ENCODE peak calls at places on chromosomes 12 and 14, in six cellular contexts. One of them, this sample, is unnamed.

GRCh38 chr14:49579841-49580240 is 6.3 kb downstream of the RPS29 start:
- DNase-seq in suprapubic skin: no peak
- DNase-seq in CD8-positive, alpha-beta T cell: no peak
- DNase-seq in tibial artery: no peak
- DNase-seq in heart left ventricle: no peak
- DNase-seq in WERI-Rb-1: no peak
- DNase-seq in this sample: no peak

GRCh38 chr14:69268763-69269162 is 8.8 kb downstream of the GALNT16 start:
- DNase-seq in suprapubic skin: no peak
- DNase-seq in CD8-positive, alpha-beta T cell: no peak
- DNase-seq in tibial artery: peak; percentile 63
- DNase-seq in heart left ventricle: no peak
- DNase-seq in WERI-Rb-1: no peak
- DNase-seq in this sample: peak; percentile 61

GRCh38 chr12:122641976-122642375 is 61.2 kb downstream of the HCAR2 start:
- DNase-seq in suprapubic skin: no peak
- DNase-seq in CD8-positive, alpha-beta T cell: no peak
- DNase-seq in tibial artery: no peak
- DNase-seq in heart left ventricle: no peak
- DNase-seq in WERI-Rb-1: no peak
- DNase-seq in this sample: peak; percentile 58

GRCh38 chr14:70013269-70013873 is 134.2 kb downstream of the SMOC1 start:
- DNase-seq in suprapubic skin: no peak
- DNase-seq in CD8-positive, alpha-beta T cell: no peak
- DNase-seq in tibial artery: no peak
- DNase-seq in heart left ventricle: no peak
- DNase-seq in WERI-Rb-1: peak; percentile 62
- DNase-seq in this sample: peak; percentile 30

GRCh38 chr14:71491925-71492324 is 440.3 kb upstream of the RGS6 start:
- DNase-seq in suprapubic skin: no peak
- DNase-seq in CD8-positive, alpha-beta T cell: no peak
- DNase-seq in tibial artery: no peak
- DNase-seq in heart left ventricle: no peak
- DNase-seq in WERI-Rb-1: no peak
- DNase-seq in this sample: peak; percentile 41

GRCh38 chr12:68612245-68612644 is 1.5 kb downstream of the RAP1B start:
- DNase-seq in suprapubic skin: no peak
- DNase-seq in CD8-positive, alpha-beta T cell: no peak
- DNase-seq in tibial artery: no peak
- DNase-seq in heart left ventricle: no peak
- DNase-seq in WERI-Rb-1: no peak
- DNase-seq in this sample: peak; percentile 59

GRCh38 chr14:97120204-97121120 is 323.3 kb downstream of the VRK1 start:
- DNase-seq in suprapubic skin: no peak
- DNase-seq in CD8-positive, alpha-beta T cell: no peak
- DNase-seq in tibial artery: no peak
- DNase-seq in heart left ventricle: no peak
- DNase-seq in WERI-Rb-1: no peak
- DNase-seq in this sample: no peak

GRCh38 chr14:31070431-31070830 is 44.3 kb upstream of the STRN3 start:
- DNase-seq in suprapubic skin: no peak
- DNase-seq in CD8-positive, alpha-beta T cell: no peak
- DNase-seq in tibial artery: no peak
- DNase-seq in heart left ventricle: no peak
- DNase-seq in WERI-Rb-1: no peak
- DNase-seq in this sample: peak; percentile 93

GRCh38 chr12:131896811-131897270 is 2.4 kb downstream of the ULK1 start:
- DNase-seq in suprapubic skin: peak; percentile 90
- DNase-seq in CD8-positive, alpha-beta T cell: no peak
- DNase-seq in tibial artery: no peak
- DNase-seq in heart left ventricle: no peak
- DNase-seq in WERI-Rb-1: no peak
- DNase-seq in this sample: no peak

GRCh38 chr14:95547272-95547625 is 12.4 kb downstream of the GLRX5 start:
- DNase-seq in suprapubic skin: no peak
- DNase-seq in CD8-positive, alpha-beta T cell: no peak
- DNase-seq in tibial artery: no peak
- DNase-seq in heart left ventricle: no peak
- DNase-seq in WERI-Rb-1: peak; percentile 30
- DNase-seq in this sample: no peak

GRCh38 chr14:93219103-93219726 is 12.2 kb downstream of the UBR7 start:
- DNase-seq in suprapubic skin: no peak
- DNase-seq in CD8-positive, alpha-beta T cell: no peak
- DNase-seq in tibial artery: no peak
- DNase-seq in heart left ventricle: no peak
- DNase-seq in WERI-Rb-1: peak; percentile 68
- DNase-seq in this sample: peak; percentile 65

GRCh38 chr12:46370792-46371717 is 1.5 kb downstream of the SLC38A2 start:
- DNase-seq in suprapubic skin: peak; percentile 94
- DNase-seq in CD8-positive, alpha-beta T cell: peak; percentile 69
- DNase-seq in tibial artery: peak; percentile 94
- DNase-seq in heart left ventricle: peak; percentile 93
- DNase-seq in WERI-Rb-1: peak; percentile 84
- DNase-seq in this sample: peak; percentile 79

GRCh38 chr12:41521872-41522379 is 333.8 kb downstream of the PDZRN4 start:
- DNase-seq in suprapubic skin: no peak
- DNase-seq in CD8-positive, alpha-beta T cell: no peak
- DNase-seq in tibial artery: no peak
- DNase-seq in heart left ventricle: no peak
- DNase-seq in WERI-Rb-1: no peak
- DNase-seq in this sample: peak; percentile 87

GRCh38 chr14:94021001-94021400 is 5.1 kb upstream of the OTUB2 start:
- DNase-seq in suprapubic skin: no peak
- DNase-seq in CD8-positive, alpha-beta T cell: no peak
- DNase-seq in tibial artery: no peak
- DNase-seq in heart left ventricle: no peak
- DNase-seq in WERI-Rb-1: no peak
- DNase-seq in this sample: peak; percentile 11

GRCh38 chr14:105380656-105381210 is 17.6 kb upstream of the TEX22 start:
- DNase-seq in suprapubic skin: no peak
- DNase-seq in CD8-positive, alpha-beta T cell: no peak
- DNase-seq in tibial artery: no peak
- DNase-seq in heart left ventricle: no peak
- DNase-seq in WERI-Rb-1: no peak
- DNase-seq in this sample: no peak

GRCh38 chr14:64844993-64845536 is 34.6 kb downstream of the SPTB start:
- DNase-seq in suprapubic skin: no peak
- DNase-seq in CD8-positive, alpha-beta T cell: no peak
- DNase-seq in tibial artery: no peak
- DNase-seq in heart left ventricle: no peak
- DNase-seq in WERI-Rb-1: no peak
- DNase-seq in this sample: no peak

GRCh38 chr12:16285586-16285985 is 8.1 kb upstream of the SLC15A5 start:
- DNase-seq in suprapubic skin: no peak
- DNase-seq in CD8-positive, alpha-beta T cell: no peak
- DNase-seq in tibial artery: no peak
- DNase-seq in heart left ventricle: no peak
- DNase-seq in WERI-Rb-1: no peak
- DNase-seq in this sample: no peak

GRCh38 chr14:36852853-36853634 is 191.4 kb downstream of the PAX9 start:
- DNase-seq in suprapubic skin: no peak
- DNase-seq in CD8-positive, alpha-beta T cell: no peak
- DNase-seq in tibial artery: no peak
- DNase-seq in heart left ventricle: no peak
- DNase-seq in WERI-Rb-1: no peak
- DNase-seq in this sample: no peak

GRCh38 chr14:64423987-64424386 is 35.8 kb downstream of the MTHFD1 start:
- DNase-seq in suprapubic skin: no peak
- DNase-seq in CD8-positive, alpha-beta T cell: no peak
- DNase-seq in tibial artery: no peak
- DNase-seq in heart left ventricle: no peak
- DNase-seq in WERI-Rb-1: no peak
- DNase-seq in this sample: peak; percentile 61

GRCh38 chr14:62126885-62127478 is 364.8 kb downstream of the SNAPC1 start:
- DNase-seq in suprapubic skin: no peak
- DNase-seq in CD8-positive, alpha-beta T cell: no peak
- DNase-seq in tibial artery: no peak
- DNase-seq in heart left ventricle: no peak
- DNase-seq in WERI-Rb-1: peak; percentile 21
- DNase-seq in this sample: peak; percentile 72

GRCh38 chr12:103997277-103997900 is 31.7 kb downstream of the TDG start:
- DNase-seq in suprapubic skin: no peak
- DNase-seq in CD8-positive, alpha-beta T cell: no peak
- DNase-seq in tibial artery: no peak
- DNase-seq in heart left ventricle: peak; percentile 49
- DNase-seq in WERI-Rb-1: no peak
- DNase-seq in this sample: peak; percentile 22

GRCh38 chr12:94638521-94638920 is 11.8 kb downstream of the TMCC3 start:
- DNase-seq in suprapubic skin: no peak
- DNase-seq in CD8-positive, alpha-beta T cell: no peak
- DNase-seq in tibial artery: no peak
- DNase-seq in heart left ventricle: no peak
- DNase-seq in WERI-Rb-1: no peak
- DNase-seq in this sample: no peak

GRCh38 chr14:73640796-73641195 is 4.0 kb upstream of the DNAL1 start:
- DNase-seq in suprapubic skin: no peak
- DNase-seq in CD8-positive, alpha-beta T cell: no peak
- DNase-seq in tibial artery: no peak
- DNase-seq in heart left ventricle: no peak
- DNase-seq in WERI-Rb-1: no peak
- DNase-seq in this sample: no peak

GRCh38 chr14:99752486-99753121 is 40.6 kb upstream of the EML1 start:
- DNase-seq in suprapubic skin: no peak
- DNase-seq in CD8-positive, alpha-beta T cell: no peak
- DNase-seq in tibial artery: no peak
- DNase-seq in heart left ventricle: no peak
- DNase-seq in WERI-Rb-1: no peak
- DNase-seq in this sample: peak; percentile 76

GRCh38 chr14:52327374-52328226 is 13.5 kb downstream of the PTGER2 start:
- DNase-seq in suprapubic skin: no peak
- DNase-seq in CD8-positive, alpha-beta T cell: no peak
- DNase-seq in tibial artery: no peak
- DNase-seq in heart left ventricle: no peak
- DNase-seq in WERI-Rb-1: no peak
- DNase-seq in this sample: peak; percentile 68

GRCh38 chr12:16950041-16950677 is 344.2 kb upstream of the LMO3 start:
- DNase-seq in suprapubic skin: no peak
- DNase-seq in CD8-positive, alpha-beta T cell: no peak
- DNase-seq in tibial artery: no peak
- DNase-seq in heart left ventricle: no peak
- DNase-seq in WERI-Rb-1: peak; percentile 71
- DNase-seq in this sample: no peak

GRCh38 chr12:109821968-109822367 is 11.2 kb downstream of the TRPV4 start:
- DNase-seq in suprapubic skin: no peak
- DNase-seq in CD8-positive, alpha-beta T cell: no peak
- DNase-seq in tibial artery: no peak
- DNase-seq in heart left ventricle: no peak
- DNase-seq in WERI-Rb-1: no peak
- DNase-seq in this sample: no peak

GRCh38 chr14:31261859-31262739 is 54.5 kb upstream of the HECTD1 start:
- DNase-seq in suprapubic skin: no peak
- DNase-seq in CD8-positive, alpha-beta T cell: no peak
- DNase-seq in tibial artery: peak; percentile 74
- DNase-seq in heart left ventricle: no peak
- DNase-seq in WERI-Rb-1: no peak
- DNase-seq in this sample: peak; percentile 63

GRCh38 chr12:45966486-45966885 is 23.9 kb downstream of the SCAF11 start:
- DNase-seq in suprapubic skin: no peak
- DNase-seq in CD8-positive, alpha-beta T cell: no peak
- DNase-seq in tibial artery: no peak
- DNase-seq in heart left ventricle: no peak
- DNase-seq in WERI-Rb-1: no peak
- DNase-seq in this sample: peak; percentile 78

DNA sequence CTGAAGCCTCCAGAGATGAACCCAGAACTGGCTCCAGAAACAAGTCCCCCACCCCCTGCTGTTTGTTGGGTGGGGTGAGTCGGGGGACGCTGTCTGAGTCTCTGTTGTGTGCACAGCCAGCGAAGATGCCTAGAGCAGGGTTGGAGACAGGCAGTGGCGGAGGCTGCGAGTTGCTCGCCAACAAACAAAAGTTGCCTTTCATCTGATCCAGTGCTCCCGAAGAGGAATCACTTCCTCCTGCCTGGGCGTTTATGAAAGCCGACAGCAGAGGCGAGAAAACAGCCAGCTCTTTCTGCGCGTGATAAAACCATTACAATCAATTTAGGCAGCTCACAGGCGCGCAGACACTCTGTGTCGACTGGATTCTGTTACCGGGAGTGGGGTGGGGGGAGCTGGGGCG is 678.7 kb downstream of the MED13L start:
- DNase-seq in suprapubic skin: no peak
- DNase-seq in CD8-positive, alpha-beta T cell: no peak
- DNase-seq in tibial artery: no peak
- DNase-seq in heart left ventricle: peak; percentile 18
- DNase-seq in WERI-Rb-1: no peak
- DNase-seq in this sample: no peak
- H3K4me3 ChIP-seq in suprapubic skin: peak overlapping the region; percentile 33
- H3K4me3 ChIP-seq in CD8-positive, alpha-beta T cell: no peak overlapping the region
- H3K4me3 ChIP-seq in tibial artery: peak overlapping the region; percentile 24
- H3K4me3 ChIP-seq in heart left ventricle: no peak overlapping the region
- H3K4me3 ChIP-seq in WERI-Rb-1: no peak overlapping the region
- H3K4me3 ChIP-seq in this sample: no peak overlapping the region

GRCh38 chr12:124175731-124176130 is 119.2 kb upstream of the RFLNA start:
- DNase-seq in suprapubic skin: no peak
- DNase-seq in CD8-positive, alpha-beta T cell: no peak
- DNase-seq in tibial artery: no peak
- DNase-seq in heart left ventricle: no peak
- DNase-seq in WERI-Rb-1: no peak
- DNase-seq in this sample: no peak
- H3K4me3 ChIP-seq in suprapubic skin: no peak overlapping the region
- H3K4me3 ChIP-seq in CD8-positive, alpha-beta T cell: no peak overlapping the region
- H3K4me3 ChIP-seq in tibial artery: no peak overlapping the region
- H3K4me3 ChIP-seq in heart left ventricle: no peak overlapping the region
- H3K4me3 ChIP-seq in WERI-Rb-1: no peak overlapping the region
- H3K4me3 ChIP-seq in this sample: no peak overlapping the region

GRCh38 chr14:25095784-25096390 is 45.9 kb upstream of the STXBP6 start:
- DNase-seq in suprapubic skin: no peak
- DNase-seq in CD8-positive, alpha-beta T cell: no peak
- DNase-seq in tibial artery: no peak
- DNase-seq in heart left ventricle: no peak
- DNase-seq in WERI-Rb-1: no peak
- DNase-seq in this sample: no peak
- H3K4me3 ChIP-seq in suprapubic skin: no peak overlapping the region
- H3K4me3 ChIP-seq in CD8-positive, alpha-beta T cell: no peak overlapping the region
- H3K4me3 ChIP-seq in tibial artery: no peak overlapping the region
- H3K4me3 ChIP-seq in heart left ventricle: no peak overlapping the region
- H3K4me3 ChIP-seq in WERI-Rb-1: no peak overlapping the region
- H3K4me3 ChIP-seq in this sample: no peak overlapping the region

GRCh38 chr12:100472325-100472724 is 1.3 kb upstream of the NR1H4 start:
- DNase-seq in suprapubic skin: no peak
- DNase-seq in CD8-positive, alpha-beta T cell: no peak
- DNase-seq in tibial artery: no peak
- DNase-seq in heart left ventricle: no peak
- DNase-seq in WERI-Rb-1: no peak
- DNase-seq in this sample: no peak

GRCh38 chr12:100473050-100473715 is 483 bp upstream of the NR1H4 start:
- DNase-seq in suprapubic skin: no peak
- DNase-seq in CD8-positive, alpha-beta T cell: no peak
- DNase-seq in tibial artery: no peak
- DNase-seq in heart left ventricle: no peak
- DNase-seq in WERI-Rb-1: no peak
- DNase-seq in this sample: no peak

GRCh38 chr12:100473716-100474150 is at the start of gene NR1H4:
- DNase-seq in suprapubic skin: no peak
- DNase-seq in CD8-positive, alpha-beta T cell: no peak
- DNase-seq in tibial artery: no peak
- DNase-seq in heart left ventricle: no peak
- DNase-seq in WERI-Rb-1: no peak
- DNase-seq in this sample: peak; percentile 73

GRCh38 chr12:100476013-100476751 is 2.5 kb downstream of the NR1H4 start:
- DNase-seq in suprapubic skin: no peak
- DNase-seq in CD8-positive, alpha-beta T cell: no peak
- DNase-seq in tibial artery: no peak
- DNase-seq in heart left ventricle: no peak
- DNase-seq in WERI-Rb-1: no peak
- DNase-seq in this sample: no peak

GRCh38 chr12:100474617-100475016 is 951 bp downstream of the NR1H4 start:
- DNase-seq in suprapubic skin: no peak
- DNase-seq in CD8-positive, alpha-beta T cell: no peak
- DNase-seq in tibial artery: no peak
- DNase-seq in heart left ventricle: no peak
- DNase-seq in WERI-Rb-1: no peak
- DNase-seq in this sample: no peak
- H3K4me3 ChIP-seq in suprapubic skin: no peak overlapping the region
- H3K4me3 ChIP-seq in CD8-positive, alpha-beta T cell: no peak overlapping the region
- H3K4me3 ChIP-seq in tibial artery: no peak overlapping the region
- H3K4me3 ChIP-seq in heart left ventricle: no peak overlapping the region
- H3K4me3 ChIP-seq in WERI-Rb-1: no peak overlapping the region
- H3K4me3 ChIP-seq in this sample: no peak overlapping the region